ENCODE peak calls at places on chromosomes 1 and 21, in five cellular contexts. U is fibroblast of pulmonary artery, X is endothelial cell of umbilical vein, F is astrocyte of the spinal cord, P is fibroblast of lung. T is an unnamed sample.

GRCh38 chr1:42003433-42003832 is 84.7 kb upstream of the HIVEP3 start:
- DNase-seq in U (no peak), X (no peak), F (no peak), P (no peak), T (no peak)

GRCh38 chr1:199774433-199775089 is 252.9 kb upstream of the NR5A2 start:
- DNase-seq in U (peak), X (peak), F (peak), P (peak), T (no peak)

GRCh38 chr1:67586596-67586995 is 98.4 kb upstream of the GADD45A start:
- DNase-seq in U (peak), X (no peak), F (no peak), P (no peak), T (peak)

GRCh38 chr1:31762726-31763670 is 1.1 kb downstream of the ADGRB2 start:
- DNase-seq in U (peak), X (peak), F (peak), P (peak), T (peak)

GRCh38 chr1:57831624-57832023 is 407.8 kb upstream of the DAB1 start:
- DNase-seq in U (peak), X (peak), F (peak), P (peak), T (peak)

GRCh38 chr1:6588128-6588892 is 8.5 kb downstream of the ZBTB48 start:
- DNase-seq in U (no peak), X (no peak), F (no peak), P (no peak), T (no peak)

GRCh38 chr1:246971969-246972368 is 35.9 kb downstream of the ZNF695 start:
- DNase-seq in U (no peak), X (no peak), F (no peak), P (no peak), T (no peak)

GRCh38 chr1:246516126-246516525 is 9.0 kb upstream of the SMYD3 start:
- DNase-seq in U (no peak), X (no peak), F (no peak), P (no peak), T (no peak)

GRCh38 chr1:177023710-177024109 is 140.8 kb downstream of the ASTN1 start:
- DNase-seq in U (no peak), X (no peak), F (no peak), P (no peak), T (no peak)

GRCh38 chr1:5597171-5597864 is 394.9 kb downstream of the NPHP4 start:
- DNase-seq in U (no peak), X (no peak), F (no peak), P (no peak), T (no peak)

GRCh38 chr1:46187106-46187869 is 10.9 kb downstream of the POMGNT1 start:
- DNase-seq in U (no peak), X (no peak), F (no peak), P (no peak), T (no peak)

GRCh38 chr1:6653651-6654290 is 29.1 kb downstream of the THAP3 start:
- DNase-seq in U (no peak), X (no peak), F (no peak), P (no peak), T (no peak)

GRCh38 chr21:24829397-24829796 is 777.9 kb downstream of the MRPL39 start:
- DNase-seq in U (no peak), X (no peak), F (no peak), P (no peak), T (no peak)

GRCh38 chr21:24197956-24198355 is 1409.3 kb downstream of the MRPL39 start:
- DNase-seq in U (peak), X (no peak), F (no peak), P (no peak), T (no peak)

GRCh38 chr1:202643397-202644218 is 66.6 kb downstream of the SYT2 start:
- DNase-seq in U (no peak), X (no peak), F (no peak), P (no peak), T (no peak)

GRCh38 chr1:54537611-54538010 is 10.4 kb upstream of the ACOT11 start:
- DNase-seq in U (no peak), X (no peak), F (no peak), P (no peak), T (no peak)

GRCh38 chr1:204621996-204622395 is 63.5 kb downstream of the LRRN2 start:
- DNase-seq in U (no peak), X (no peak), F (no peak), P (no peak), T (no peak)

GRCh38 chr1:209926045-209926444 is 12.0 kb upstream of the SYT14 start:
- DNase-seq in U (peak), X (peak), F (peak), P (peak), T (peak)

GRCh38 chr1:159205225-159205624 is 550 bp downstream of the ACKR1 start:
- DNase-seq in U (no peak), X (no peak), F (no peak), P (no peak), T (no peak)

GRCh38 chr1:2203671-2204383 is 9.3 kb upstream of the FAAP20 start:
- DNase-seq in U (no peak), X (no peak), F (no peak), P (no peak), T (no peak)

GRCh38 chr1:173009597-173009996 is 41.1 kb downstream of the TNFSF18 start:
- DNase-seq in U (peak), X (peak), F (no peak), P (no peak), T (no peak)

GRCh38 chr1:235411489-235412486 is 44.6 kb downstream of the TBCE start:
- DNase-seq in U (no peak), X (no peak), F (no peak), P (no peak), T (no peak)

DNA sequence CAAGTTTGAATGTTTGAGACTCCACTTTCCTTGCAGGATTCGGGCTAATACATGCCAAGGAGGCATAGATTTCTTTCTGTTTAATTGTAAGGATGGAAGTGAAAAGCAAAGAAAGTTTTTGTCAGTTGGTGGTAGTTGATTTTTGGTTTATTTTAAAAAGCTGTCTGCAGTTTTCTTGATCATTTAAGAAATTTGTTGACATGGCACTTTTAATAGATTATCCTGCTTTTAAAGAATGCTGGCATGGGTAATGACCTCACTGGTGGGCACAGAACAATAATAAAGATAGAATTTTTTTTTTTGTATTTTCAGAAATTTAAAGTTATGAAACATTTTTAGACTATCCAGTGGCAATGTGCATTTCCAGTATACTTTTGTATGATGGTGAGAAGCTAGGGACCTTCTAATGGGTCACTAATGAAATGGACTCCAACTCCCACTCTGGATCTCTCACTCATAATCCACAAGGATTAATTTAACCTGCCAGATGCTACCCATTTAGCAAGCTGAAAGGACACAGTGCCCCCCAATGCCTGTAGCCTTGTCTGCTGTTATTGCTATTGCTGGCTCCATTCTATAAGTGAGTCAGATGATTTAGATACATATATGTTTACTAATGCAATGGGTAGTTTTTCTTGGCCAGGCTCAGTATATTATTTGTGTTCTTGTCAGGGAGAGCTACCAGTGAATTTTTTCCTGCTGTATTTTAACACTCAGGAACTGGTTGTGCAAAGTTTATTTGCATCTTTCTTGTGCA is 190.2 kb upstream of the SGIP1 start:
- DNase-seq in U (no peak), X (peak), F (no peak), P (peak), T (no peak)
- TF ChIP-seq CTCF in U (no peak), X (no peak), F (peak), P (no peak), T (no peak)

DNA sequence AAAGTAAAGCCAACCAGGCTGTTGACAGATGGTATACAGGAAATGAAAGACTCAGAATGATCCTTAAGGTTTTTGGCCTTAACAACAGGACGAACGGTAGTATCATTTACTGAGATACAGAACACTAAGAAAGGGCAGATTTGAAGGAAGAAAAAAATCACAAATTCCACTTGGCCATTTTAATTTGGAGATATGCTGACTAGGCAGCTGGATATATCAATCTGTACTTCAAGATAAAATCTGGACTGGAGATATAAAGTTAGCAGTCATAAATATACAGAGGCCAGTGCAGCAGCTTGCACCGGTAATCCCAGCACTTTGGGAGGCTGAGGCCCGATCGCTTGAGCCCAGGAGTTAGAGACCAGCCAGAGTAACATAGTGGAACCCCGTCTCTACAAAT is 1.3 kb downstream of the NVL start:
- DNase-seq in U (no peak), X (no peak), F (no peak), P (no peak), T (no peak)
- H3K4me3 ChIP-seq in U (peak), X (no peak), F (no peak), P (peak), T (peak)

GRCh38 chr21:15560383-15561056 is 169.3 kb upstream of the USP25 start:
- DNase-seq in U (no peak), X (no peak), F (peak), P (no peak), T (no peak)
- TF ChIP-seq CTCF in U (no peak), X (no peak), F (no peak), P (no peak), T (no peak)

GRCh38 chr1:106768077-106768476 is 288.4 kb upstream of the PRMT6 start:
- DNase-seq in U (no peak), X (no peak), F (no peak), P (peak), T (no peak)
- H3K4me3 ChIP-seq in U (no peak), X (no peak), F (no peak), P (no peak), T (no peak)

GRCh38 chr1:984476-984814 is 2.6 kb upstream of the PERM1 start:
- DNase-seq in U (no peak), X (no peak), F (no peak), P (no peak), T (no peak)
- TF ChIP-seq CTCF in U (no peak), X (no peak), F (no peak), P (no peak), T (no peak)

GRCh38 chr1:206521694-206522402 is 14.5 kb downstream of the RASSF5 start:
- DNase-seq in U (no peak), X (no peak), F (no peak), P (no peak), T (no peak)

GRCh38 chr1:206521002-206521585 is 13.8 kb downstream of the RASSF5 start:
- DNase-seq in U (no peak), X (no peak), F (no peak), P (no peak), T (no peak)

GRCh38 chr1:206529425-206529824 is 22.1 kb downstream of the RASSF5 start:
- DNase-seq in U (no peak), X (no peak), F (no peak), P (no peak), T (no peak)

GRCh38 chr1:206526064-206526911 is 19.0 kb downstream of the RASSF5 start:
- DNase-seq in U (no peak), X (peak), F (no peak), P (peak), T (no peak)

DNA sequence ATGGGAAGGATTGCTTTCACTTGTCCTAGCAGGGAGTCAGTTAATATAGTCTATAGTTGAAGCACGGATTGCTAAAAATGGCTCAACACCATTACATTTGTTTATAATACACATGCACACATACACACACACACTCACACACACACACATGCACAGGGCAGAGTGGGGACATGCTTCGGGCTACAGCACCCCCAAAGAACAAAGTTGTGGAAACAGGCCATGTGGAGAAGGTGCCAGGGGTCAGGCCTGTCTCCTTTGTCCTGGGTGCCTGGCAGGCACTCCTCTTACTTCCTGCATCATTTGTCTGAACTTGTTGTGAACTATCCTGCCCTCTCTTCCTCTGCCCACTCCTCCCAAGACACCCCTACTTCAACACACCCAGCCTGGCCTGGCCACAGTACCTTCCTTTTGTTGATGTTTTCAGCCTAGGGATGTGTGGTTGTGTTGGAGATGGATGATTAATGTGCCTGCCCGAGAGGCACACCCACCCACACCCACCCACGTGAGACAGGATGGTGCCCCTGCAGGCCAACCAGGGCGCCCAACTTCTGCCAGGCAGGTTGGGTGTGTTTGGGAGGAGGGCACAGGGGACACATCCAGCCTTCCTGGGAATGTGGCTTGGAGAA is 17.5 kb downstream of the RASSF5 start:
- DNase-seq in U (no peak), X (no peak), F (no peak), P (no peak), T (no peak)
- H3K4me3 ChIP-seq in U (no peak), X (no peak), F (no peak), P (no peak), T (no peak)

GRCh38 chr1:153783233-153784190 is 8.3 kb downstream of the SLC27A3 start:
- DNase-seq in U (peak), X (peak), F (peak), P (peak), T (peak)
- TF ChIP-seq CTCF in U (no peak), X (peak), F (no peak), P (no peak), T (peak)

T was measured in fibroblast of villous mesenchyme.